ENCODE peak calls at places on chromosomes 7 and 10, in seven cellular contexts. J is Caco-2; D is transverse colon; L is CD4-positive, alpha-beta T cell; E is RWPE2; P is GM12878; K is upper lobe of left lung. N is an unnamed sample.

GRCh38 chr7:90772410-90772809 is 176.3 kb downstream of the CDK14 start:
- DNase-seq in J (no peak), D (no peak), L (no peak), E (no peak), P (no peak), K (no peak), N (no peak)

GRCh38 chr10:14548474-14548873 is 217.8 kb upstream of the FRMD4A start:
- DNase-seq in J (no peak), D (no peak), L (no peak), E (no peak), P (no peak), K (no peak), N (no peak)

GRCh38 chr7:149819961-149820340 is 18.2 kb upstream of the ZNF862 start:
- DNase-seq in J (no peak), D (no peak), L (no peak), E (no peak), P (no peak), K (peak; percentile 56), N (no peak)

GRCh38 chr7:30423793-30424505 is 54.6 kb downstream of the NOD1 start:
- DNase-seq in J (no peak), D (no peak), L (no peak), E (no peak), P (no peak), K (no peak), N (no peak)

GRCh38 chr10:11851910-11852309 is 28.8 kb downstream of the PROSER2 start:
- DNase-seq in J (no peak), D (no peak), L (no peak), E (no peak), P (no peak), K (no peak), N (no peak)

GRCh38 chr10:129690248-129691070 is 223.4 kb downstream of the MGMT start:
- DNase-seq in J (no peak), D (no peak), L (no peak), E (no peak), P (no peak), K (no peak), N (no peak)

GRCh38 chr7:150481955-150482354 is 31.5 kb downstream of the GIMAP8 start:
- DNase-seq in J (no peak), D (no peak), L (no peak), E (no peak), P (no peak), K (no peak), N (no peak)

GRCh38 chr7:96090756-96091155 is 231.1 kb downstream of the SLC25A13 start:
- DNase-seq in J (no peak), D (no peak), L (no peak), E (no peak), P (no peak), K (no peak), N (no peak)

GRCh38 chr7:6269527-6269926 is 2.9 kb downstream of the CYTH3 start:
- DNase-seq in J (no peak), D (no peak), L (no peak), E (no peak), P (no peak), K (no peak), N (no peak)

GRCh38 chr10:119118231-119118630 is 14.3 kb downstream of the DENND10 start:
- DNase-seq in J (no peak), D (no peak), L (no peak), E (no peak), P (no peak), K (no peak), N (no peak)

GRCh38 chr10:70965566-70965965 is 77.2 kb upstream of the PCBD1 start:
- DNase-seq in J (no peak), D (no peak), L (no peak), E (no peak), P (no peak), K (no peak), N (no peak)

GRCh38 chr7:155953781-155954549 is 141.7 kb upstream of the SHH start:
- DNase-seq in J (peak; percentile 73), D (no peak), L (no peak), E (no peak), P (no peak), K (no peak), N (no peak)

GRCh38 chr10:79313911-79314439 is 33.3 kb upstream of the PPIF start:
- DNase-seq in J (no peak), D (no peak), L (no peak), E (no peak), P (no peak), K (no peak), N (no peak)

GRCh38 chr10:84654671-84655070 is 326.3 kb downstream of the CCSER2 start:
- DNase-seq in J (no peak), D (no peak), L (no peak), E (no peak), P (peak; percentile 2), K (no peak), N (no peak)

GRCh38 chr7:3243256-3243655 is 57.8 kb upstream of the SDK1 start:
- DNase-seq in J (no peak), D (no peak), L (no peak), E (no peak), P (no peak), K (no peak), N (no peak)

GRCh38 chr7:26993816-26994810 is 101.7 kb downstream of the HOXA1 start:
- DNase-seq in J (no peak), D (no peak), L (no peak), E (no peak), P (no peak), K (no peak), N (no peak)

GRCh38 chr7:56218510-56218909 is 102.3 kb upstream of the NUPR2 start:
- DNase-seq in J (no peak), D (no peak), L (no peak), E (no peak), P (no peak), K (no peak), N (no peak)

GRCh38 chr7:144102041-144102440 is 7.3 kb upstream of the OR2A2 start:
- DNase-seq in J (no peak), D (no peak), L (no peak), E (no peak), P (no peak), K (no peak), N (no peak)

GRCh38 chr7:43954524-43955228 is 28.4 kb downstream of the UBE2D4 start:
- DNase-seq in J (peak; percentile 66), D (peak; percentile 22), L (no peak), E (no peak), P (peak; percentile 7), K (no peak), N (no peak)
- TF ChIP-seq CTCF in J (peak; percentile 74), D (peak; percentile 22), L (peak; percentile 28), E (peak; percentile 63), P (peak; percentile 72), K (peak; percentile 26), N (no peak)

GRCh38 chr10:102120142-102120986 is at the start of gene LDB1:
- DNase-seq in J (peak; percentile 78), D (peak; percentile 81), L (peak; percentile 62), E (no peak), P (no peak), K (peak; percentile 95), N (peak; percentile 66)
- TF ChIP-seq CTCF in J (no peak), D (no peak), L (no peak), E (peak; percentile 18), P (no peak), K (no peak), N (no peak)

GRCh38 chr10:23081891-23082290 is 13.5 kb upstream of the MSRB2 start:
- DNase-seq in J (no peak), D (no peak), L (no peak), E (no peak), P (no peak), K (no peak), N (no peak)
- TF ChIP-seq CTCF in J (peak; percentile 34), D (no peak), L (no peak), E (peak; percentile 25), P (peak; percentile 37), K (no peak), N (peak; percentile 22)

GRCh38 chr7:123637203-123637602 is 18.5 kb upstream of the LMOD2 start:
- DNase-seq in J (no peak), D (no peak), L (no peak), E (no peak), P (no peak), K (no peak), N (no peak)
- TF ChIP-seq CTCF in J (peak; percentile 9), D (no peak), L (no peak), E (no peak), P (no peak), K (no peak), N (no peak)

DNA sequence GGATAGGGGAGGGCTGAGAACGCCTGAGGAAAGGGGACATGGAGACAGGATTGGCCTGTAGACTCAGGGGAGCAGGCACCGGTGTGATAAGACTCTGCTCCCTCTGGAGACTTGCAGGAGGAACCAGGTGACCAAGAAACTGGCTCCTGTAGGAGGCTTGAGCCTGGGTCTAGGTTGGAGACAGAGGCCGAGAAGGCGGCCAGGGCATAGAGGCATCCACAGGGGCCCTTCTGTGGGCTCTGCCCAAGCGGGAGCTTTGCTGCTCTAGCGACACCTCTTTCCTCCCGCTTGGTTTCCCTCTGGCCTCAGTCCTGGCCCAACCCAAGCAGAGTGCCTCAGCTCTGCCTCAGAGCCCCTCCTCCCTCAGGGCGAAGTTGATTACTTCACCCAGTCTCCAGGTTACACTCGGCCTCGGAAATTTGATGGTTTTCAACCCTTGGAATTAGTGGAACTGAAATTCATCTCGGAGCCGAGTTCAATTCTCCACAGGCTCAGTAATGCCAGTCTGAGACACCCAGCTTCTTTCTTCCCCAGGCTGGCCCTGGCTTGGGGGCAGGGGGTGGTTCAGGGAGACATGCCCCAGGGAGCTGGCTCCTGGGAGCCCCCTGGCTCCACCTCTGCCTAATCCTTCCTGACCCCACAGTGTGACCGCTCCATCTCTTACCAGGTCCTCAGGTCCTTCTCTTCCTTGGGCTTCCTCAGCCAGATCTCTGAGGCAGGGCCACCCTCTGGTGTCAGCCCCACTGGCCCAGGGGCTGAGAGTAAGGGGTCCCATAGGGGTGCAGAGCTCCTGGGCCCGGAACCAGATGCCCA is 60.4 kb downstream of the PAX2 start:
- DNase-seq in J (no peak), D (no peak), L (no peak), E (no peak), P (no peak), K (no peak), N (no peak)
- TF ChIP-seq CTCF in J (no peak), D (no peak), L (no peak), E (no peak), P (no peak), K (no peak), N (no peak)